ENCODE peak calls at places on chromosomes 11 and 22, in seven cellular contexts. M, R, N, H, J, A and C are unnamed samples.

GRCh38 chr11:18540207-18541009 is 13.7 kb upstream of the TSG101 start:
- DNase-seq in M (peak), R (no peak), N (no peak), H (no peak), J (no peak), A (no peak), C (no peak)

GRCh38 chr11:133816146-133816545 is 29.2 kb downstream of the SPATA19 start:
- DNase-seq in M (no peak), R (no peak), N (no peak), H (no peak), J (no peak), A (no peak), C (no peak)

GRCh38 chr11:27161071-27161470 is 120.5 kb downstream of the BBOX1 start:
- DNase-seq in M (no peak), R (no peak), N (no peak), H (no peak), J (no peak), A (no peak), C (no peak)

GRCh38 chr22:45889539-45890350 is 87.2 kb downstream of the WNT7B start:
- DNase-seq in M (no peak), R (no peak), N (peak), H (peak), J (no peak), A (no peak), C (no peak)

GRCh38 chr11:82733444-82734119 is at the start of gene FAM181B:
- DNase-seq in M (peak), R (peak), N (peak), H (peak), J (no peak), A (peak), C (no peak)

GRCh38 chr22:24134090-24134846 is 47.0 kb upstream of the SUSD2 start:
- DNase-seq in M (peak), R (no peak), N (peak), H (peak), J (no peak), A (no peak), C (peak)

GRCh38 chr11:72354356-72355115 is 79.8 kb downstream of the CLPB start:
- DNase-seq in M (no peak), R (no peak), N (no peak), H (no peak), J (no peak), A (no peak), C (no peak)

GRCh38 chr11:44036811-44037657 is 10.7 kb upstream of the ACCSL start:
- DNase-seq in M (peak), R (peak), N (peak), H (no peak), J (peak), A (peak), C (peak)

GRCh38 chr11:29271616-29272015 is 745.2 kb downstream of the KCNA4 start:
- DNase-seq in M (no peak), R (no peak), N (no peak), H (no peak), J (no peak), A (no peak), C (no peak)

GRCh38 chr22:25383278-25383820 is 163.9 kb downstream of the CRYBB2 start:
- DNase-seq in M (no peak), R (no peak), N (no peak), H (no peak), J (no peak), A (no peak), C (no peak)